ENCODE peak calls at places on chromosomes 7 and 10, in four cellular contexts. One of them, this sample, is unnamed.

GRCh38 chr10:127196227-127196954 is at the start of gene INSYN2A:
- DNase-seq in heart right ventricle: peak
- DNase-seq in AG10803: peak
- DNase-seq in brain microvascular endothelial cell: peak
- DNase-seq in this sample: peak

GRCh38 chr7:2478387-2478760 is 2.2 kb upstream of the GRIFIN start:
- DNase-seq in brain microvascular endothelial cell: no peak
- DNase-seq in AG10803: peak
- DNase-seq in heart right ventricle: peak
- DNase-seq in this sample: no peak

GRCh38 chr7:130880668-130881067 is 146.7 kb upstream of the KLF14 start:
- DNase-seq in AG10803: no peak
- DNase-seq in heart right ventricle: no peak
- DNase-seq in brain microvascular endothelial cell: no peak
- DNase-seq in this sample: peak

GRCh38 chr10:124090630-124091209 is 2.7 kb downstream of the CHST15 start:
- DNase-seq in heart right ventricle: no peak
- DNase-seq in AG10803: no peak
- DNase-seq in brain microvascular endothelial cell: no peak
- DNase-seq in this sample: no peak

GRCh38 chr10:88289342-88289741 is 293.8 kb downstream of the RNLS start:
- DNase-seq in brain microvascular endothelial cell: no peak
- DNase-seq in heart right ventricle: no peak
- DNase-seq in AG10803: no peak
- DNase-seq in this sample: no peak

GRCh38 chr7:17779381-17779780 is 160.9 kb downstream of the SNX13 start:
- DNase-seq in heart right ventricle: no peak
- DNase-seq in AG10803: no peak
- DNase-seq in brain microvascular endothelial cell: no peak
- DNase-seq in this sample: peak

GRCh38 chr7:130288829-130289228 is 4.1 kb upstream of the CPA4 start:
- DNase-seq in AG10803: no peak
- DNase-seq in heart right ventricle: no peak
- DNase-seq in brain microvascular endothelial cell: no peak
- DNase-seq in this sample: no peak

GRCh38 chr7:22694597-22695207 is 32.3 kb upstream of the IL6 start:
- DNase-seq in heart right ventricle: no peak
- DNase-seq in AG10803: no peak
- DNase-seq in brain microvascular endothelial cell: no peak
- DNase-seq in this sample: no peak

GRCh38 chr7:84629640-84630318 is 435.2 kb upstream of the SEMA3A start:
- DNase-seq in AG10803: no peak
- DNase-seq in brain microvascular endothelial cell: no peak
- DNase-seq in heart right ventricle: no peak
- DNase-seq in this sample: no peak

GRCh38 chr7:1475393-1475792 is 16.1 kb upstream of the MICALL2 start:
- DNase-seq in AG10803: no peak
- DNase-seq in heart right ventricle: no peak
- DNase-seq in brain microvascular endothelial cell: no peak
- DNase-seq in this sample: no peak

GRCh38 chr7:22468609-22469008 is 31.4 kb downstream of the STEAP1B start:
- DNase-seq in heart right ventricle: no peak
- DNase-seq in brain microvascular endothelial cell: no peak
- DNase-seq in AG10803: no peak
- DNase-seq in this sample: no peak

GRCh38 chr7:117531845-117532244 is 52.0 kb downstream of the CFTR start:
- DNase-seq in AG10803: no peak
- DNase-seq in brain microvascular endothelial cell: no peak
- DNase-seq in heart right ventricle: no peak
- DNase-seq in this sample: no peak

GRCh38 chr7:1809070-1809469 is 139.0 kb downstream of the ELFN1 start:
- DNase-seq in brain microvascular endothelial cell: no peak
- DNase-seq in AG10803: no peak
- DNase-seq in heart right ventricle: no peak
- DNase-seq in this sample: no peak

GRCh38 chr10:32379950-32380547 is 33.1 kb upstream of the EPC1 start:
- DNase-seq in heart right ventricle: no peak
- DNase-seq in AG10803: no peak
- DNase-seq in brain microvascular endothelial cell: no peak
- DNase-seq in this sample: no peak

GRCh38 chr7:92841192-92841591 is 4.8 kb upstream of the CDK6 start:
- DNase-seq in heart right ventricle: no peak
- DNase-seq in brain microvascular endothelial cell: peak
- DNase-seq in AG10803: no peak
- DNase-seq in this sample: no peak

GRCh38 chr10:3533296-3533695 is 251.7 kb downstream of the KLF6 start:
- DNase-seq in brain microvascular endothelial cell: no peak
- DNase-seq in heart right ventricle: no peak
- DNase-seq in AG10803: no peak
- DNase-seq in this sample: no peak

GRCh38 chr7:147048864-147049263 is 932.3 kb downstream of the CNTNAP2 start:
- DNase-seq in AG10803: no peak
- DNase-seq in heart right ventricle: no peak
- DNase-seq in brain microvascular endothelial cell: no peak
- DNase-seq in this sample: no peak

GRCh38 chr10:112649492-112650152 is 202.6 kb downstream of the VTI1A start:
- DNase-seq in brain microvascular endothelial cell: no peak
- DNase-seq in AG10803: peak
- DNase-seq in heart right ventricle: no peak
- DNase-seq in this sample: peak

GRCh38 chr10:14382022-14382421 is 51.3 kb upstream of the FRMD4A start:
- DNase-seq in heart right ventricle: no peak
- DNase-seq in brain microvascular endothelial cell: peak
- DNase-seq in AG10803: no peak
- DNase-seq in this sample: no peak

GRCh38 chr10:123284022-123284421 is 129.8 kb downstream of the BUB3 start:
- DNase-seq in brain microvascular endothelial cell: no peak
- DNase-seq in heart right ventricle: no peak
- DNase-seq in AG10803: no peak
- DNase-seq in this sample: no peak

GRCh38 chr7:33940503-33940902 is 35.2 kb downstream of the BMPER start:
- DNase-seq in brain microvascular endothelial cell: no peak
- DNase-seq in heart right ventricle: no peak
- DNase-seq in AG10803: no peak
- DNase-seq in this sample: peak

GRCh38 chr7:1040790-1041189 is 3.6 kb upstream of the GPR146 start:
- DNase-seq in AG10803: peak
- DNase-seq in brain microvascular endothelial cell: peak
- DNase-seq in heart right ventricle: no peak
- DNase-seq in this sample: peak

GRCh38 chr7:108557617-108558016 is 11.9 kb downstream of the THAP5 start:
- DNase-seq in heart right ventricle: no peak
- DNase-seq in AG10803: no peak
- DNase-seq in brain microvascular endothelial cell: no peak
- DNase-seq in this sample: no peak

GRCh38 chr10:49404321-49404878 is 8.5 kb upstream of the DRGX start:
- DNase-seq in heart right ventricle: no peak
- DNase-seq in brain microvascular endothelial cell: no peak
- DNase-seq in AG10803: no peak
- DNase-seq in this sample: no peak

GRCh38 chr7:44261239-44261638 is 60.5 kb downstream of the YKT6 start:
- DNase-seq in brain microvascular endothelial cell: no peak
- DNase-seq in heart right ventricle: no peak
- DNase-seq in AG10803: no peak
- DNase-seq in this sample: no peak

GRCh38 chr10:75127481-75127880 is 16.0 kb downstream of the SAMD8 start:
- DNase-seq in AG10803: no peak
- DNase-seq in heart right ventricle: no peak
- DNase-seq in brain microvascular endothelial cell: no peak
- DNase-seq in this sample: peak

GRCh38 chr7:54260868-54261475 is 281.2 kb upstream of the VSTM2A start:
- DNase-seq in AG10803: no peak
- DNase-seq in brain microvascular endothelial cell: no peak
- DNase-seq in heart right ventricle: no peak
- DNase-seq in this sample: peak

GRCh38 chr7:5354460-5355279 is 69.0 kb downstream of the TNRC18 start:
- DNase-seq in heart right ventricle: peak
- DNase-seq in brain microvascular endothelial cell: no peak
- DNase-seq in AG10803: peak
- DNase-seq in this sample: peak

GRCh38 chr7:44967571-44968446 is 11.0 kb downstream of the MYO1G start:
- DNase-seq in brain microvascular endothelial cell: no peak
- DNase-seq in heart right ventricle: no peak
- DNase-seq in AG10803: no peak
- DNase-seq in this sample: no peak

GRCh38 chr10:3777876-3778707 is 6.9 kb downstream of the KLF6 start:
- DNase-seq in AG10803: peak
- DNase-seq in heart right ventricle: no peak
- DNase-seq in brain microvascular endothelial cell: no peak
- DNase-seq in this sample: peak

GRCh38 chr10:117578490-117578889 is 35.9 kb downstream of the EMX2 start:
- DNase-seq in heart right ventricle: no peak
- DNase-seq in brain microvascular endothelial cell: no peak
- DNase-seq in AG10803: no peak
- DNase-seq in this sample: no peak

GRCh38 chr7:102933763-102934162 is 21.0 kb downstream of the LRRC17 start:
- DNase-seq in brain microvascular endothelial cell: peak
- DNase-seq in AG10803: peak
- DNase-seq in heart right ventricle: peak
- DNase-seq in this sample: peak

GRCh38 chr7:121049028-121049791 is 60.7 kb downstream of the CPED1 start:
- DNase-seq in brain microvascular endothelial cell: no peak
- DNase-seq in heart right ventricle: no peak
- DNase-seq in AG10803: no peak
- DNase-seq in this sample: no peak

GRCh38 chr7:98105942-98106544 is 619 bp upstream of the LMTK2 start:
- DNase-seq in brain microvascular endothelial cell: no peak
- DNase-seq in heart right ventricle: no peak
- DNase-seq in AG10803: no peak
- DNase-seq in this sample: no peak

GRCh38 chr10:63169063-63169462 is 35.9 kb downstream of the NRBF2 start:
- DNase-seq in AG10803: no peak
- DNase-seq in heart right ventricle: no peak
- DNase-seq in brain microvascular endothelial cell: no peak
- DNase-seq in this sample: no peak